ENCODE peak calls at places on chromosomes 12 and 14, in five cellular contexts. D is H9, W is trophoblast cell, F is mesenchymal stem cell, P is H1. T is an unnamed sample.
A peak's percentile ranks its signal among the peaks of the same experiment; 100 is the strongest.

GRCh38 chr12:132179431-132180362 is 35.4 kb downstream of the NOC4L start:
- DNase-seq in F (no peak), W (no peak), D (no peak), P (no peak), T (no peak)

GRCh38 chr12:64029013-64029857 is 184.7 kb downstream of the SRGAP1 start:
- DNase-seq in D (no peak), P (no peak), F (no peak), W (peak; percentile 13), T (no peak)

GRCh38 chr14:75452900-75453816 is 25.3 kb downstream of the JDP2 start:
- DNase-seq in F (peak; percentile 93), W (peak; percentile 93), D (peak; percentile 94), P (peak; percentile 92), T (peak; percentile 89)

GRCh38 chr12:51661836-51662235 is 70.8 kb downstream of the SCN8A start:
- DNase-seq in P (no peak), D (no peak), F (no peak), W (no peak), T (no peak)

GRCh38 chr12:101696477-101697196 is 803 bp upstream of the CHPT1 start:
- DNase-seq in P (no peak), F (no peak), W (peak; percentile 0), D (no peak), T (no peak)

GRCh38 chr14:90681889-90682429 is 134.3 kb downstream of the TTC7B start:
- DNase-seq in F (no peak), W (no peak), P (no peak), D (no peak), T (no peak)

GRCh38 chr14:74965770-74966153 is 10.4 kb upstream of the PGF start:
- DNase-seq in F (no peak), W (no peak), D (no peak), P (no peak), T (no peak)

GRCh38 chr12:55862286-55862685 is 19.6 kb upstream of the MMP19 start:
- DNase-seq in F (no peak), D (no peak), W (no peak), P (no peak), T (no peak)

GRCh38 chr12:121570467-121571283 is 10.1 kb downstream of the KDM2B start:
- DNase-seq in D (no peak), P (no peak), F (peak; percentile 85), W (no peak), T (no peak)

GRCh38 chr14:75461303-75461702 is 33.5 kb downstream of the JDP2 start:
- DNase-seq in D (no peak), F (no peak), P (no peak), W (no peak), T (no peak)

GRCh38 chr12:123614531-123614930 is 12.6 kb downstream of the DDX55 start:
- DNase-seq in W (no peak), F (no peak), P (no peak), D (no peak), T (no peak)

GRCh38 chr12:54993181-54993835 is 8.7 kb upstream of the TESPA1 start:
- DNase-seq in W (peak; percentile 72), F (peak; percentile 65), P (no peak), D (peak; percentile 53), T (peak; percentile 81)

GRCh38 chr14:63573579-63573978 is 30.4 kb upstream of the PPP2R5E start:
- DNase-seq in F (peak; percentile 60), P (no peak), W (no peak), D (no peak), T (no peak)

GRCh38 chr12:111076611-111077451 is 156.5 kb upstream of the MYL2 start:
- DNase-seq in P (no peak), D (no peak), F (no peak), W (no peak), T (no peak)

GRCh38 chr14:41476526-41476925 is 130.2 kb upstream of the LRFN5 start:
- DNase-seq in P (no peak), W (no peak), D (no peak), F (no peak), T (no peak)

GRCh38 chr12:13347241-13348043 is 150.9 kb downstream of the EMP1 start:
- DNase-seq in D (no peak), W (no peak), F (peak; percentile 18), P (no peak), T (no peak)

GRCh38 chr14:103710771-103711392 is 4.4 kb downstream of the XRCC3 start:
- DNase-seq in F (no peak), W (no peak), D (no peak), P (no peak), T (no peak)

GRCh38 chr12:124713041-124713435 is 145.6 kb upstream of the NCOR2 start:
- DNase-seq in D (no peak), P (no peak), W (peak; percentile 96), F (no peak), T (no peak)

GRCh38 chr12:110728628-110729027 is 14.1 kb downstream of the PPP1CC start:
- DNase-seq in P (no peak), D (no peak), F (no peak), W (no peak), T (no peak)

GRCh38 chr14:95465358-95465757 is 51.1 kb downstream of the SYNE3 start:
- DNase-seq in P (no peak), W (no peak), D (no peak), F (no peak), T (no peak)

GRCh38 chr12:16324772-16325171 is 22.7 kb upstream of the MGST1 start:
- DNase-seq in W (no peak), F (no peak), P (no peak), D (no peak), T (no peak)

GRCh38 chr12:32926356-32926755 is 29.8 kb upstream of the PKP2 start:
- DNase-seq in D (no peak), W (no peak), F (no peak), P (no peak), T (no peak)

GRCh38 chr14:101076451-101077220 is 173.1 kb upstream of the RTL1 start:
- DNase-seq in F (no peak), P (no peak), W (no peak), D (no peak), T (no peak)
- H2BK12ac ChIP-seq in F (no peak overlapping the region), P (peak overlapping the region; percentile 50), W (no peak overlapping the region), D (no peak overlapping the region), T (no peak overlapping the region)

GRCh38 chr12:87768884-87769283 is 260.3 kb downstream of the C12orf50 start:
- DNase-seq in F (no peak), W (no peak), P (no peak), D (no peak), T (no peak)
- H2BK12ac ChIP-seq in F (no peak overlapping the region), W (no peak overlapping the region), P (no peak overlapping the region), D (no peak overlapping the region), T (no peak overlapping the region)

GRCh38 chr12:76241371-76241770 is 106.8 kb downstream of the BBS10 start:
- DNase-seq in D (no peak), P (no peak), F (no peak), W (no peak), T (no peak)

GRCh38 chr12:76238688-76239087 is 109.5 kb downstream of the BBS10 start:
- DNase-seq in P (no peak), W (no peak), F (no peak), D (no peak), T (no peak)

GRCh38 chr12:76237086-76237701 is 111.0 kb downstream of the BBS10 start:
- DNase-seq in P (no peak), D (no peak), W (no peak), F (no peak), T (no peak)

GRCh38 chr12:76242813-76243540 is 105.2 kb downstream of the BBS10 start:
- DNase-seq in F (no peak), P (no peak), D (no peak), W (no peak), T (no peak)

GRCh38 chr12:76240281-76240680 is 107.9 kb downstream of the BBS10 start:
- DNase-seq in D (no peak), F (no peak), W (no peak), P (no peak), T (no peak)
- H2BK12ac ChIP-seq in D (no peak overlapping the region), F (no peak overlapping the region), W (no peak overlapping the region), P (no peak overlapping the region), T (no peak overlapping the region)

DNA sequence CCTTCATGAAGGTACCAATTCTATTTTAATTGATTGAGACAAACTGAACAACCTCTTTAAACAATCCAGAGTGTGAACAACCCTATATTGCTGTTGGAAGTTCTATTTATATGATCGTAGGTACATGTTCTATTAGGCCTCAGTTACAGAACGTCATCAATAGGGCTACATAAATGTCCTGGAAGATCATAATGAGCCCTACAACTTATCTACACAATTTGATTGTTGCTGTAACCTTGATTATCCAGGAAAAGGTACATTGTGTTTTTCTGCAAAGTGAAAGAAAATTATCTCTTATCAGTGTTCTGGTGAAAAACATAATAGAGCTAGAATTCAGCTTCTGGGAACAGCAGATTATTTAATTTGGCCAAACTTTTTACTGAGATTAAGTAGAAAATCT is 612.9 kb downstream of the GALC start:
- DNase-seq in D (no peak), W (no peak), F (no peak), P (no peak), T (no peak)
- H2BK12ac ChIP-seq in D (no peak overlapping the region), W (no peak overlapping the region), F (no peak overlapping the region), P (no peak overlapping the region), T (no peak overlapping the region)

GRCh38 chr12:126905752-126906151 is 1361.2 kb upstream of the TMEM132C start:
- DNase-seq in W (no peak), P (no peak), D (no peak), F (no peak), T (no peak)
- H2BK12ac ChIP-seq in W (no peak overlapping the region), P (peak overlapping the region; percentile 99), D (no peak overlapping the region), F (no peak overlapping the region), T (no peak overlapping the region)

GRCh38 chr12:74644681-74645080 is 107.0 kb downstream of the ATXN7L3B start:
- DNase-seq in F (no peak), W (no peak), P (no peak), D (no peak), T (no peak)

GRCh38 chr12:74641694-74642093 is 104.1 kb downstream of the ATXN7L3B start:
- DNase-seq in P (no peak), W (no peak), D (no peak), F (no peak), T (no peak)

GRCh38 chr12:74646831-74647230 is 109.2 kb downstream of the ATXN7L3B start:
- DNase-seq in W (no peak), D (no peak), P (no peak), F (peak; percentile 5), T (no peak)

GRCh38 chr12:74647241-74647640 is 109.6 kb downstream of the ATXN7L3B start:
- DNase-seq in P (no peak), D (no peak), W (no peak), F (no peak), T (no peak)

GRCh38 chr12:74641262-74641661 is 103.6 kb downstream of the ATXN7L3B start:
- DNase-seq in P (no peak), D (no peak), W (no peak), F (no peak), T (no peak)
- H2BK12ac ChIP-seq in P (no peak overlapping the region), D (no peak overlapping the region), W (no peak overlapping the region), F (no peak overlapping the region), T (no peak overlapping the region)

GRCh38 chr12:90979019-90979418 is 24.0 kb upstream of the CCER1 start:
- DNase-seq in W (no peak), D (no peak), F (no peak), P (no peak), T (no peak)
- H2BK12ac ChIP-seq in W (peak overlapping the region; percentile 98), D (no peak overlapping the region), F (no peak overlapping the region), P (no peak overlapping the region), T (no peak overlapping the region)

GRCh38 chr12:71162832-71163711 is 5.3 kb upstream of the TSPAN8 start:
- DNase-seq in P (no peak), D (no peak), F (no peak), W (no peak), T (no peak)
- H2BK12ac ChIP-seq in P (no peak overlapping the region), D (no peak overlapping the region), F (no peak overlapping the region), W (no peak overlapping the region), T (no peak overlapping the region)

GRCh38 chr14:68632591-68632895 is 160.3 kb downstream of the ZFP36L1 start:
- DNase-seq in W (no peak), F (no peak), D (no peak), P (no peak), T (no peak)
- H2BK12ac ChIP-seq in W (peak overlapping the region; percentile 92), F (peak overlapping the region; percentile 91), D (no peak overlapping the region), P (peak overlapping the region; percentile 9), T (no peak overlapping the region)

T was measured in neuronal stem cell.